ENCODE peak calls at places on chromosome 4, in seven cellular contexts. One of them, this sample, is unnamed.

GRCh38 chr4:163693211-163693610 is 198.7 kb downstream of the TMA16 start:
- DNase-seq in SK-N-SH: no peak
- DNase-seq in H1: no peak
- DNase-seq in HepG2: no peak
- DNase-seq in K562: no peak
- DNase-seq in HCT116: no peak
- DNase-seq in GM12878: no peak
- DNase-seq in this sample: no peak

GRCh38 chr4:24282446-24282845 is 301.9 kb downstream of the DHX15 start:
- DNase-seq in K562: no peak
- DNase-seq in HepG2: no peak
- DNase-seq in SK-N-SH: no peak
- DNase-seq in H1: no peak
- DNase-seq in GM12878: no peak
- DNase-seq in HCT116: no peak
- DNase-seq in this sample: no peak

GRCh38 chr4:69718376-69719293 is 41.8 kb downstream of the SULT1B1 start:
- DNase-seq in HepG2: no peak
- DNase-seq in H1: no peak
- DNase-seq in GM12878: no peak
- DNase-seq in K562: no peak
- DNase-seq in HCT116: no peak
- DNase-seq in SK-N-SH: no peak
- DNase-seq in this sample: peak; percentile 83

GRCh38 chr4:68498413-68499007 is 51.2 kb downstream of the TMPRSS11E start:
- DNase-seq in K562: peak; percentile 73
- DNase-seq in H1: peak; percentile 65
- DNase-seq in SK-N-SH: peak; percentile 33
- DNase-seq in HepG2: peak; percentile 78
- DNase-seq in HCT116: peak; percentile 53
- DNase-seq in GM12878: peak; percentile 30
- DNase-seq in this sample: peak; percentile 69

GRCh38 chr4:57093816-57094481 is 16.2 kb downstream of the IGFBP7 start:
- DNase-seq in K562: no peak
- DNase-seq in HCT116: no peak
- DNase-seq in SK-N-SH: no peak
- DNase-seq in HepG2: no peak
- DNase-seq in GM12878: no peak
- DNase-seq in H1: no peak
- DNase-seq in this sample: no peak

GRCh38 chr4:56979674-56980073 is 978 bp downstream of the POLR2B start:
- DNase-seq in HCT116: no peak
- DNase-seq in K562: peak; percentile 72
- DNase-seq in HepG2: peak; percentile 31
- DNase-seq in GM12878: no peak
- DNase-seq in SK-N-SH: no peak
- DNase-seq in H1: no peak
- DNase-seq in this sample: peak; percentile 44

GRCh38 chr4:38565271-38566199 is 98.5 kb upstream of the KLF3 start:
- DNase-seq in SK-N-SH: no peak
- DNase-seq in HCT116: no peak
- DNase-seq in H1: no peak
- DNase-seq in K562: peak; percentile 68
- DNase-seq in GM12878: no peak
- DNase-seq in HepG2: no peak
- DNase-seq in this sample: no peak

GRCh38 chr4:115165503-115165902 is 52.1 kb upstream of the NDST4 start:
- DNase-seq in GM12878: no peak
- DNase-seq in HCT116: no peak
- DNase-seq in SK-N-SH: no peak
- DNase-seq in H1: no peak
- DNase-seq in K562: no peak
- DNase-seq in HepG2: no peak
- DNase-seq in this sample: no peak

GRCh38 chr4:38314663-38315062 is 349.3 kb upstream of the KLF3 start:
- DNase-seq in SK-N-SH: no peak
- DNase-seq in GM12878: no peak
- DNase-seq in H1: no peak
- DNase-seq in K562: no peak
- DNase-seq in HCT116: no peak
- DNase-seq in HepG2: peak; percentile 18
- DNase-seq in this sample: no peak

GRCh38 chr4:15396157-15396800 is 31.6 kb upstream of the C1QTNF7 start:
- DNase-seq in HepG2: peak; percentile 33
- DNase-seq in HCT116: peak; percentile 34
- DNase-seq in H1: peak; percentile 80
- DNase-seq in SK-N-SH: peak; percentile 33
- DNase-seq in K562: peak; percentile 64
- DNase-seq in GM12878: no peak
- DNase-seq in this sample: peak; percentile 45

GRCh38 chr4:3079694-3080123 is 5.2 kb downstream of the HTT start:
- DNase-seq in K562: peak; percentile 87
- DNase-seq in HepG2: no peak
- DNase-seq in GM12878: peak; percentile 54
- DNase-seq in H1: no peak
- DNase-seq in HCT116: no peak
- DNase-seq in SK-N-SH: no peak
- DNase-seq in this sample: no peak

GRCh38 chr4:610411-611261 is 14.7 kb upstream of the PDE6B start:
- DNase-seq in HepG2: no peak
- DNase-seq in GM12878: no peak
- DNase-seq in H1: no peak
- DNase-seq in HCT116: no peak
- DNase-seq in K562: no peak
- DNase-seq in SK-N-SH: no peak
- DNase-seq in this sample: no peak

GRCh38 chr4:24565054-24565453 is 19.3 kb downstream of the DHX15 start:
- DNase-seq in HepG2: peak; percentile 20
- DNase-seq in GM12878: no peak
- DNase-seq in SK-N-SH: no peak
- DNase-seq in HCT116: no peak
- DNase-seq in H1: no peak
- DNase-seq in K562: no peak
- DNase-seq in this sample: no peak

GRCh38 chr4:3107271-3108185 is 33.0 kb downstream of the HTT start:
- DNase-seq in SK-N-SH: no peak
- DNase-seq in K562: no peak
- DNase-seq in HCT116: no peak
- DNase-seq in HepG2: no peak
- DNase-seq in H1: no peak
- DNase-seq in GM12878: no peak
- DNase-seq in this sample: peak; percentile 33

GRCh38 chr4:24070117-24070516 is 180.3 kb upstream of the PPARGC1A start:
- DNase-seq in HCT116: no peak
- DNase-seq in K562: no peak
- DNase-seq in HepG2: peak; percentile 1
- DNase-seq in H1: no peak
- DNase-seq in SK-N-SH: no peak
- DNase-seq in GM12878: no peak
- DNase-seq in this sample: no peak

GRCh38 chr4:73662709-73663546 is 42.7 kb upstream of the RASSF6 start:
- DNase-seq in GM12878: no peak
- DNase-seq in H1: no peak
- DNase-seq in HCT116: peak; percentile 21
- DNase-seq in HepG2: no peak
- DNase-seq in SK-N-SH: no peak
- DNase-seq in K562: peak; percentile 58
- DNase-seq in this sample: peak; percentile 76

GRCh38 chr4:142778908-142779307 is 67.2 kb downstream of the INPP4B start:
- DNase-seq in K562: no peak
- DNase-seq in HCT116: no peak
- DNase-seq in GM12878: no peak
- DNase-seq in SK-N-SH: no peak
- DNase-seq in H1: no peak
- DNase-seq in HepG2: no peak
- DNase-seq in this sample: no peak

GRCh38 chr4:183377491-183377890 is 55.3 kb upstream of the CLDN24 start:
- DNase-seq in HepG2: no peak
- DNase-seq in GM12878: no peak
- DNase-seq in K562: no peak
- DNase-seq in SK-N-SH: no peak
- DNase-seq in H1: no peak
- DNase-seq in HCT116: no peak
- DNase-seq in this sample: no peak

GRCh38 chr4:7256989-7257810 is 64.9 kb downstream of the SORCS2 start:
- DNase-seq in HCT116: no peak
- DNase-seq in HepG2: no peak
- DNase-seq in SK-N-SH: peak; percentile 64
- DNase-seq in K562: no peak
- DNase-seq in H1: no peak
- DNase-seq in GM12878: no peak
- DNase-seq in this sample: no peak

GRCh38 chr4:3312362-3312761 is 19.5 kb downstream of the RGS12 start:
- DNase-seq in HepG2: no peak
- DNase-seq in HCT116: no peak
- DNase-seq in H1: no peak
- DNase-seq in SK-N-SH: no peak
- DNase-seq in K562: no peak
- DNase-seq in GM12878: no peak
- DNase-seq in this sample: no peak

GRCh38 chr4:54063224-54063623 is 1.2 kb downstream of the CHIC2 start:
- DNase-seq in HepG2: peak; percentile 52
- DNase-seq in SK-N-SH: no peak
- DNase-seq in GM12878: no peak
- DNase-seq in H1: no peak
- DNase-seq in HCT116: no peak
- DNase-seq in K562: peak; percentile 11
- DNase-seq in this sample: peak; percentile 81

GRCh38 chr4:108466936-108467902 is 153.2 kb upstream of the RPL34 start:
- DNase-seq in GM12878: peak; percentile 19
- DNase-seq in H1: no peak
- DNase-seq in K562: peak; percentile 47
- DNase-seq in HCT116: peak; percentile 6
- DNase-seq in HepG2: no peak
- DNase-seq in SK-N-SH: no peak
- DNase-seq in this sample: no peak

GRCh38 chr4:113292371-113293042 is 243.1 kb downstream of the ANK2 start:
- DNase-seq in HepG2: no peak
- DNase-seq in HCT116: no peak
- DNase-seq in GM12878: no peak
- DNase-seq in K562: no peak
- DNase-seq in H1: peak; percentile 80
- DNase-seq in SK-N-SH: no peak
- DNase-seq in this sample: no peak

GRCh38 chr4:150348079-150348478 is 233.9 kb upstream of the MAB21L2 start:
- DNase-seq in GM12878: no peak
- DNase-seq in H1: no peak
- DNase-seq in HepG2: no peak
- DNase-seq in HCT116: peak; percentile 41
- DNase-seq in K562: no peak
- DNase-seq in SK-N-SH: no peak
- DNase-seq in this sample: peak; percentile 86

GRCh38 chr4:18039113-18039512 is 17.6 kb upstream of the LCORL start:
- DNase-seq in HepG2: no peak
- DNase-seq in H1: no peak
- DNase-seq in SK-N-SH: no peak
- DNase-seq in HCT116: no peak
- DNase-seq in GM12878: no peak
- DNase-seq in K562: no peak
- DNase-seq in this sample: no peak

GRCh38 chr4:113617195-113617594 is 144.3 kb downstream of the CAMK2D start:
- DNase-seq in HCT116: no peak
- DNase-seq in HepG2: no peak
- DNase-seq in GM12878: no peak
- DNase-seq in K562: no peak
- DNase-seq in SK-N-SH: no peak
- DNase-seq in H1: no peak
- DNase-seq in this sample: no peak

GRCh38 chr4:60962286-60962685 is 237.8 kb upstream of the ADGRL3 start:
- DNase-seq in GM12878: no peak
- DNase-seq in K562: no peak
- DNase-seq in SK-N-SH: no peak
- DNase-seq in HCT116: no peak
- DNase-seq in H1: no peak
- DNase-seq in HepG2: no peak
- DNase-seq in this sample: no peak

GRCh38 chr4:87073570-87074470 is 139.0 kb downstream of the AFF1 start:
- DNase-seq in SK-N-SH: peak; percentile 41
- DNase-seq in H1: no peak
- DNase-seq in K562: no peak
- DNase-seq in HepG2: no peak
- DNase-seq in GM12878: peak; percentile 93
- DNase-seq in HCT116: no peak
- DNase-seq in this sample: no peak
- TF ChIP-seq MAX in SK-N-SH: peak; percentile 19
- TF ChIP-seq MAX in H1: no peak
- TF ChIP-seq MAX in K562: no peak
- TF ChIP-seq MAX in HepG2: no peak
- TF ChIP-seq MAX in GM12878: peak; percentile 97
- TF ChIP-seq MAX in HCT116: no peak
- TF ChIP-seq MAX in this sample: peak; percentile 37

GRCh38 chr4:147831452-147832192 is 99.7 kb downstream of the ARHGAP10 start:
- DNase-seq in K562: peak; percentile 13
- DNase-seq in HCT116: peak; percentile 87
- DNase-seq in GM12878: no peak
- DNase-seq in SK-N-SH: no peak
- DNase-seq in H1: no peak
- DNase-seq in HepG2: no peak
- DNase-seq in this sample: peak; percentile 88
- H2AFZ ChIP-seq in K562: no peak overlapping the region
- H2AFZ ChIP-seq in HCT116: no peak overlapping the region
- H2AFZ ChIP-seq in GM12878: no peak overlapping the region
- H2AFZ ChIP-seq in SK-N-SH: peak overlapping the region; percentile 57
- H2AFZ ChIP-seq in H1: no peak overlapping the region
- H2AFZ ChIP-seq in HepG2: no peak overlapping the region
- H2AFZ ChIP-seq in this sample: peak overlapping the region; percentile 80

DNA sequence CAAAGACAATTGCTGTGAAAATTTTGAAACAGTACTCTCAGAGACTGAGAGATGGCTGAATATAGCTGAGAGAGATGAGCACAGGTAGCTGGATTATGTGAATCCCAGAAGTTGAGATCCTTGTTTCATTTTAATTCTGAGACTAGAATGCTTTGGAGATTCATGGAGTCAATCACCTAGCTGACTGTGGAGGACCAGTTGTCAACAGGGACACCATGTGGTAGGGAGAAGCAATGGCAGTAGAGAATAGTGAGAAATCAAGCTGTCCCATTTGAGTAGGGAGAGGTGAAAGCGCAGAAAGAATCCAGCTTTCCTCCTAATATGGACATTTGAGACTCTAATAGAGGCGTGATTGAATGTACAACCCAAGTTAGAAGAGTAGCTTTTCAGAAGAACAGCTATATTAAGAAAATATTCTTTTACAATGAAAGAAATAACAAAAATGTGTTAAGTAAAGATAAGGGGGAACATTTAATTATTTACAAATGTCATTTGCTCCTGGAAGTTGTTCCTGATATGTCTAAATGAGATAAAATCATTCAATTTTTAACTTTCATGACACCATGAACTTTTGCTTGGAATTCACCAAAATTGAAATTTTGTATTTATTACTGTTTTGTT is 30.3 kb upstream of the GLRB start:
- DNase-seq in GM12878: no peak
- DNase-seq in HCT116: peak; percentile 46
- DNase-seq in K562: peak; percentile 6
- DNase-seq in SK-N-SH: peak; percentile 53
- DNase-seq in HepG2: peak; percentile 47
- DNase-seq in H1: no peak
- DNase-seq in this sample: peak; percentile 71
- TF ChIP-seq MAX in GM12878: no peak
- TF ChIP-seq MAX in HCT116: no peak
- TF ChIP-seq MAX in K562: no peak
- TF ChIP-seq MAX in SK-N-SH: no peak
- TF ChIP-seq MAX in HepG2: no peak
- TF ChIP-seq MAX in H1: peak; percentile 20
- TF ChIP-seq MAX in this sample: no peak

GRCh38 chr4:186134254-186134653 is 29.8 kb downstream of the FAM149A start:
- DNase-seq in H1: no peak
- DNase-seq in HepG2: no peak
- DNase-seq in SK-N-SH: no peak
- DNase-seq in HCT116: no peak
- DNase-seq in K562: no peak
- DNase-seq in GM12878: peak; percentile 72
- DNase-seq in this sample: no peak
- H2AFZ ChIP-seq in H1: no peak overlapping the region
- H2AFZ ChIP-seq in HepG2: no peak overlapping the region
- H2AFZ ChIP-seq in SK-N-SH: no peak overlapping the region
- H2AFZ ChIP-seq in HCT116: no peak overlapping the region
- H2AFZ ChIP-seq in K562: no peak overlapping the region
- H2AFZ ChIP-seq in GM12878: peak overlapping the region; percentile 92
- H2AFZ ChIP-seq in this sample: no peak overlapping the region

This sample was measured in endothelial cell of umbilical vein.